ENCODE peak calls at places on chromosomes 7 and 10, in six cellular contexts. F is endothelial cell of umbilical vein, Y is H1, U is HCT116, N is SK-N-SH, O is HepG2. A is an unnamed sample.

GRCh38 chr10:129922598-129923123 is 41.4 kb downstream of the EBF3 start:
- DNase-seq in F (no peak), Y (no peak), U (no peak), N (no peak), O (no peak), A (no peak)

GRCh38 chr10:133394064-133394663 is at the start of gene MTG1:
- DNase-seq in F (peak), Y (peak), U (peak), N (peak), O (peak), A (no peak)

GRCh38 chr10:98101366-98101765 is 33.1 kb upstream of the R3HCC1L start:
- DNase-seq in F (no peak), Y (no peak), U (no peak), N (no peak), O (no peak), A (no peak)

GRCh38 chr10:79361721-79362397 is 14.6 kb downstream of the PPIF start:
- DNase-seq in F (no peak), Y (no peak), U (no peak), N (no peak), O (no peak), A (no peak)

GRCh38 chr7:17690030-17690429 is 250.3 kb downstream of the SNX13 start:
- DNase-seq in F (no peak), Y (no peak), U (no peak), N (no peak), O (no peak), A (no peak)

GRCh38 chr7:1225462-1226154 is 7.1 kb upstream of the UNCX start:
- DNase-seq in F (no peak), Y (no peak), U (no peak), N (peak), O (no peak), A (no peak)

GRCh38 chr10:67818323-67818722 is 19.7 kb downstream of the DNAJC12 start:
- DNase-seq in F (peak), Y (no peak), U (no peak), N (no peak), O (peak), A (no peak)

GRCh38 chr10:13707156-13707881 is 120.6 kb downstream of the PRPF18 start:
- DNase-seq in F (peak), Y (peak), U (no peak), N (no peak), O (peak), A (no peak)

GRCh38 chr7:102044984-102045673 is 227.7 kb downstream of the CUX1 start:
- DNase-seq in F (no peak), Y (no peak), U (peak), N (peak), O (no peak), A (peak)

GRCh38 chr10:124354411-124355382 is 64.0 kb downstream of the OAT start:
- DNase-seq in F (peak), Y (no peak), U (peak), N (peak), O (peak), A (peak)

GRCh38 chr7:156652886-156653568 is 12.5 kb downstream of the RNF32 start:
- DNase-seq in F (no peak), Y (no peak), U (no peak), N (no peak), O (peak), A (no peak)

GRCh38 chr7:80834105-80834410 is 84.8 kb downstream of the SEMA3C start:
- DNase-seq in F (no peak), Y (no peak), U (no peak), N (no peak), O (no peak), A (no peak)

GRCh38 chr7:149819961-149820340 is 18.2 kb upstream of the ZNF862 start:
- DNase-seq in F (no peak), Y (no peak), U (no peak), N (no peak), O (no peak), A (no peak)

GRCh38 chr7:157785021-157785441 is 448.2 kb downstream of the DNAJB6 start:
- DNase-seq in F (no peak), Y (no peak), U (no peak), N (no peak), O (no peak), A (no peak)

GRCh38 chr10:129642427-129642826 is 175.4 kb downstream of the MGMT start:
- DNase-seq in F (no peak), Y (no peak), U (peak), N (no peak), O (peak), A (no peak)

GRCh38 chr7:32587431-32587948 is 92.2 kb downstream of the AVL9 start:
- DNase-seq in F (peak), Y (no peak), U (no peak), N (no peak), O (peak), A (no peak)

GRCh38 chr7:70637726-70638125 is 494.2 kb upstream of the GALNT17 start:
- DNase-seq in F (no peak), Y (no peak), U (no peak), N (no peak), O (no peak), A (no peak)

GRCh38 chr7:74027683-74028320 is at the start of gene ELN:
- DNase-seq in F (peak), Y (no peak), U (no peak), N (peak), O (no peak), A (no peak)

GRCh38 chr7:74029991-74030415 is 2.0 kb downstream of the ELN start:
- DNase-seq in F (no peak), Y (no peak), U (no peak), N (no peak), O (no peak), A (no peak)

GRCh38 chr7:74028321-74028812 is 394 bp downstream of the ELN start:
- DNase-seq in F (no peak), Y (no peak), U (no peak), N (no peak), O (no peak), A (no peak)

GRCh38 chr7:74030861-74031260 is 2.9 kb downstream of the ELN start:
- DNase-seq in F (no peak), Y (no peak), U (no peak), N (no peak), O (no peak), A (no peak)

DNA sequence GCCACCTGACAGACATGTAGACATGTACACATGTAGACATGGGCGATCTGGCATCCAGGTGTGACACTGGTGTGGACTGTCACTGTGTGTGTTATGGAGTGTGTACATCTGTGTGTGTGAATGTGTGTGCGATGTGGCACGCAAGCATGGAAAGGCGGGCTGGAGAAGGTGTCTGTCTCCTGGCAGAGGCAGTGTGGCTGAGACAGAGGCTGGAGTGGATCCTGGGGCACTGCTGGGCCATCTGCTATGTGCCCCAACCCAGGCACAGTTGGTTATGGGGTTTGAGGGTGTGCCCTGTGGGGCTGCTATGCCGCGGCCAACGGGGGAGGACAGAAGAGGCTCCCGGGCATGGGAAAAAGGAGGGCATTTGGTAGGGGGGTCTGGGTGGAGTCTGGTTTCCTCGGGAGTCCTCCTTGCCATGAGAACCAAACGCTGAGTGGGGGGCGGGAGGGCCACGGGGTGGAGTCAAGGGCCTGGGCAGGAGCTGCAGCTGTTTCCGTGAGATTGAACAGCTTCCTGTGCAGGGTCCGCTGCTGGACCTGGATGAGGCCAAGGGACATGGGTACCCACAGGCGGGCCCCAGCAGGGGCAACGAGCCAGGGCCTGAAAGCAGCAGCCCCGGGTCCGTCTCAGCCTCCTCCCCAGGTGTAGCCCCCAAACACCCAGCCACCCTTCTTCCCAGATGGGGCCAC is 1.3 kb downstream of the ELN start:
- DNase-seq in F (peak), Y (no peak), U (no peak), N (no peak), O (no peak), A (no peak)
- H3K9ac ChIP-seq in F (no peak), Y (no peak), U (no peak), N (no peak), O (no peak), A (peak)

DNA sequence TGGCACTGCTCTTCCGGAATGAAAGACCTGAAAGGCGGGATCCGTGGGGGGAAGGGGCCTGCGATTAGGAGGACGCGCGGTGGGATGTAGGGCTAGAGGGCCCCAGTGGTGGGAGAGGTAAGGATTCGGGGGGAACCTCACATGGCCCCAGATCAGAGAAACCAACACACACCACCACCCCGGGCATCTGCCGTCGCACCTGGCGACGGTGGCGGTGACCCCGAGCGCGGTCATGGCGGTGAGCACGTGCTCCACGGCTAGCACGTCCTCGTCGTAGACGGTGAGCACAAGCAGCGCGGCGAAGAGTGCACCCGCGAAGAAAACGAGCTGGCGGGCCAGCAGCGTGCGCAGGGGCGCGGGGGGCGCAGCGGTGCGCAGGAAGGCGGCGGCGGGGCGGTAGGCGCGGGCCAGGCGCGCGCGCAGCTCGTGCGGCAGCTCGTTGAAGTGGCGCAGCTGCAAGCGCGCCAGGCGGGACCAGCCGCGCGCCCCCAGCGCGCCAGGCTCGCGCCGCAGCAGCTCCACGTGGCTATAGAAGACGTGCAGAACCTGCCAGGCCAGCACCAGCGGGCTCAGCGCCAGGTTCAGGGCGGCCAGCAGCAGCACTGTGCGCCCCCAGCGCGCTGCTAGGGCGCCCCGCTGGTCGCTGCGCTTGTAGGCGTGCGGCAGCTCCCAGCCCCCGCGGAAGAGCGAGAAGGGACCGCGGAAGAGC is 5.7 kb downstream of the ATG9B start:
- DNase-seq in F (peak), Y (no peak), U (no peak), N (no peak), O (no peak), A (no peak)
- TF ChIP-seq POLR2AphosphoS5 in F (no peak), Y (peak), U (no peak), N (no peak), O (no peak), A (no peak)

GRCh38 chr10:71694039-71694471 is 25.5 kb downstream of the C10orf105 start:
- DNase-seq in F (no peak), Y (no peak), U (no peak), N (no peak), O (no peak), A (no peak)
- H3K4me3 ChIP-seq in F (no peak), Y (no peak), U (no peak), N (no peak), O (no peak), A (no peak)

GRCh38 chr10:122878799-122879338 is 512 bp downstream of the FAM24B start:
- DNase-seq in F (peak), Y (no peak), U (no peak), N (peak), O (peak), A (no peak)
- H3K9ac ChIP-seq in F (peak), Y (no peak), U (peak), N (peak), O (peak), A (peak)

DNA sequence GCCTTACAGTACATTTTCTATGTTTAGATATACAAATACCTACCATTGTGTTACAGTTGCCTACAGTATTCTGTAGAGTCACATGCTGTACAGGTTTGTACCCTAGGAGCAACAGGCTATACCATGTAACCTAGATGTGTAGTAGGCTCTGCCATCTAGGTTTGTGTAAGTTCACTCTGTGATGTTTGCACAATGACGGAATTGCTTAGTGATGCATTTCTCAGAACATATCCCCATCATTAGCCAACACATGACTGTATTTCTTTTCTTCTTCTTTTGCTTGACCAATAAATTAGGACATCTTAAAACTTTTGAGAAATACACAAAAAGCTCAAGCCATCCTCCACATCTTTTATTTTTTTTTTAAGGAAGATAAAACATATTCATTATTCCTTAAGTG is 5.5 kb upstream of the PFKFB3 start:
- DNase-seq in F (no peak), Y (no peak), U (no peak), N (no peak), O (no peak), A (no peak)
- TF ChIP-seq POLR2AphosphoS5 in F (no peak), Y (no peak), U (no peak), N (no peak), O (no peak), A (no peak)

GRCh38 chr7:27210441-27211083 is 10.7 kb upstream of the HOXA13 start:
- DNase-seq in F (no peak), Y (no peak), U (no peak), N (peak), O (no peak), A (no peak)
- H3K4me3 ChIP-seq in F (peak), Y (no peak), U (peak), N (peak), O (peak), A (no peak)

A was measured in SK-N-MC.